ENCODE peak calls at places on chromosomes 1 and 21, in six cellular contexts. E is aorta, C is astrocyte of the spinal cord, O is G401, B is pancreas, S is fibroblast of lung. M is an unnamed sample.

GRCh38 chr1:93662481-93663190 is 19.0 kb downstream of the BCAR3 start:
- DNase-seq in E (no peak), O (no peak), B (no peak), S (peak), C (no peak), M (no peak)

GRCh38 chr1:77831566-77831965 is 52.1 kb downstream of the MIGA1 start:
- DNase-seq in S (peak), B (no peak), E (no peak), O (no peak), C (peak), M (no peak)

GRCh38 chr1:167697667-167698141 is 24.1 kb upstream of the MPZL1 start:
- DNase-seq in E (peak), S (no peak), O (peak), B (peak), C (no peak), M (no peak)

GRCh38 chr1:115545791-115546733 is 95.7 kb upstream of the VANGL1 start:
- DNase-seq in B (peak), O (peak), E (peak), C (peak), S (peak), M (no peak)

GRCh38 chr1:93349231-93350135 is 3.8 kb downstream of the DR1 start:
- DNase-seq in E (no peak), O (peak), C (peak), B (no peak), S (peak), M (no peak)

GRCh38 chr1:118101989-118102388 is 83.0 kb downstream of the SPAG17 start:
- DNase-seq in O (no peak), E (no peak), B (no peak), C (no peak), S (peak), M (no peak)

GRCh38 chr1:14606632-14607031 is 8.1 kb downstream of the KAZN start:
- DNase-seq in S (no peak), C (no peak), E (no peak), O (peak), B (no peak), M (peak)

GRCh38 chr1:113811353-113811887 is 856 bp downstream of the RSBN1 start:
- DNase-seq in S (peak), E (peak), O (peak), C (peak), B (no peak), M (peak)

GRCh38 chr1:183872406-183872805 is 67.5 kb downstream of the RGL1 start:
- DNase-seq in E (no peak), C (no peak), O (no peak), B (no peak), S (no peak), M (no peak)

GRCh38 chr1:229112832-229113548 is 157.9 kb upstream of the RAB4A start:
- DNase-seq in S (no peak), O (no peak), E (no peak), B (no peak), C (no peak), M (no peak)

GRCh38 chr21:45253180-45253579 is 34.5 kb downstream of the POFUT2 start:
- DNase-seq in B (peak), E (no peak), S (peak), O (no peak), C (peak), M (no peak)

GRCh38 chr1:238324465-238324864 is 433.7 kb upstream of the ZP4 start:
- DNase-seq in S (peak), O (no peak), E (no peak), B (no peak), C (no peak), M (no peak)

GRCh38 chr21:33238146-33238545 is 8.4 kb downstream of the IFNAR2 start:
- DNase-seq in B (no peak), S (peak), O (no peak), C (no peak), E (no peak), M (no peak)

GRCh38 chr1:212760126-212760823 is 31.3 kb downstream of the NSL1 start:
- DNase-seq in O (no peak), E (no peak), S (no peak), C (no peak), B (no peak), M (no peak)

GRCh38 chr1:7333094-7333493 is 438.0 kb upstream of the VAMP3 start:
- DNase-seq in C (no peak), O (no peak), S (no peak), B (no peak), E (no peak), M (no peak)